ENCODE peak calls at places on chromosomes 1 and 21, in four cellular contexts. One of them, this sample, is unnamed.

GRCh38 chr21:42532466-42533181 is 19.0 kb downstream of the SLC37A1 start:
- DNase-seq in K562: no peak
- DNase-seq in HepG2: no peak
- DNase-seq in GM12878: no peak
- DNase-seq in this sample: no peak

GRCh38 chr1:24535021-24535424 is 20.9 kb upstream of the NCMAP start:
- DNase-seq in HepG2: no peak
- DNase-seq in K562: no peak
- DNase-seq in GM12878: no peak
- DNase-seq in this sample: no peak

GRCh38 chr1:67773462-67773861 is 59.8 kb downstream of the GNG12 start:
- DNase-seq in HepG2: no peak
- DNase-seq in K562: no peak
- DNase-seq in GM12878: no peak
- DNase-seq in this sample: no peak

GRCh38 chr1:185939142-185939541 is 205.0 kb downstream of the HMCN1 start:
- DNase-seq in K562: no peak
- DNase-seq in HepG2: no peak
- DNase-seq in GM12878: no peak
- DNase-seq in this sample: no peak

GRCh38 chr1:86062458-86062857 is 94.1 kb downstream of the COL24A1 start:
- DNase-seq in K562: no peak
- DNase-seq in HepG2: no peak
- DNase-seq in GM12878: no peak
- DNase-seq in this sample: no peak

GRCh38 chr1:38329644-38330043 is 283.1 kb upstream of the POU3F1 start:
- DNase-seq in K562: no peak
- DNase-seq in HepG2: no peak
- DNase-seq in GM12878: no peak
- DNase-seq in this sample: no peak

GRCh38 chr1:66339944-66340343 is 194.0 kb upstream of the SGIP1 start:
- DNase-seq in HepG2: no peak
- DNase-seq in GM12878: no peak
- DNase-seq in K562: no peak
- DNase-seq in this sample: no peak

GRCh38 chr21:44773291-44773932 is 28.2 kb downstream of the UBE2G2 start:
- DNase-seq in K562: no peak
- DNase-seq in HepG2: no peak
- DNase-seq in GM12878: no peak
- DNase-seq in this sample: peak; percentile 49

GRCh38 chr1:220788146-220788545 is 1.4 kb downstream of the MTARC1 start:
- DNase-seq in K562: no peak
- DNase-seq in GM12878: no peak
- DNase-seq in HepG2: peak; percentile 21
- DNase-seq in this sample: no peak

DNA sequence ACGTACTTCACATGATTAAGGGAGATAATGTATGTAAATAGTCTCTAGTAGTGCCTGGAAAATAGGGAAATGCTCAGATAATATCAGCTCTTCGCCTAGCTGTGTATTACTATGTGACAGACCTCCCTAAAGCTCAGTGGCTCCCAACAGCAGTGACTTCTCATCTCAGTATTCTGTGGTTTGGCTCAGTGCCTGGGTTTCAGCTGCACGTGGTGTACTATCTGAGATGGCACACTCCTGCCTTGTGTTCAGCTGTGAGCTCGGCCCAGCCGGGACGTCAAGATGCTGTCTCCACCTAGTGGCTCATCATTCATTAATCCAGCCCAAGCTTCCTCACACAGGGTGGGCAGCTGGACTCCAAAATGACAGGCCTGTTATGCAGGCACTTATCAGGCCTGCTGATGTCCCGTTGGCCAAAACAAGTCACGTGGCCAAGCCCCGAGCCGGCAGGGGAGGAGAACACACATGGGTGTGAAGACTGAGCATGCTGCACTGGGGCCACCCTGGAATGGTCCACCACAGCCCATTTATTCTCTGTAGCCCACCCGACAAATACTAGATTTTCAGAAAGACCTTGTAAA is 17.8 kb downstream of the SLFNL1 start:
- DNase-seq in HepG2: peak; percentile 87
- DNase-seq in K562: peak; percentile 89
- DNase-seq in GM12878: peak; percentile 95
- DNase-seq in this sample: peak; percentile 86
- TF ChIP-seq CTCF in HepG2: peak; percentile 59
- TF ChIP-seq CTCF in K562: peak; percentile 92
- TF ChIP-seq CTCF in GM12878: peak; percentile 77
- TF ChIP-seq CTCF in this sample: peak; percentile 72

GRCh38 chr1:70717656-70718055 is 306.6 kb downstream of the CTH start:
- DNase-seq in GM12878: no peak
- DNase-seq in HepG2: no peak
- DNase-seq in K562: no peak
- DNase-seq in this sample: no peak

GRCh38 chr1:70717211-70717610 is 306.1 kb downstream of the CTH start:
- DNase-seq in HepG2: no peak
- DNase-seq in GM12878: no peak
- DNase-seq in K562: no peak
- DNase-seq in this sample: no peak

GRCh38 chr1:70719164-70719563 is 308.1 kb downstream of the CTH start:
- DNase-seq in HepG2: no peak
- DNase-seq in K562: no peak
- DNase-seq in GM12878: no peak
- DNase-seq in this sample: no peak

GRCh38 chr1:70718086-70718630 is 307.1 kb downstream of the CTH start:
- DNase-seq in HepG2: no peak
- DNase-seq in GM12878: no peak
- DNase-seq in K562: no peak
- DNase-seq in this sample: no peak

GRCh38 chr1:70714149-70714548 is 303.1 kb downstream of the CTH start:
- DNase-seq in HepG2: no peak
- DNase-seq in GM12878: no peak
- DNase-seq in K562: no peak
- DNase-seq in this sample: no peak
- TF ChIP-seq NFIC in HepG2: no peak
- TF ChIP-seq NFIC in GM12878: no peak
- TF ChIP-seq NFIC in K562: no peak
- TF ChIP-seq NFIC in this sample: no peak

GRCh38 chr1:1001631-1002300 is 1.9 kb upstream of the HES4 start:
- DNase-seq in GM12878: no peak
- DNase-seq in K562: peak; percentile 86
- DNase-seq in HepG2: peak; percentile 62
- DNase-seq in this sample: peak; percentile 94
- TF ChIP-seq FOXM1 in GM12878: no peak
- TF ChIP-seq FOXM1 in K562: peak; percentile 16
- TF ChIP-seq FOXM1 in HepG2: no peak
- TF ChIP-seq FOXM1 in this sample: no peak

GRCh38 chr21:40555129-40555528 is 291.8 kb downstream of the DSCAM start:
- DNase-seq in HepG2: no peak
- DNase-seq in GM12878: no peak
- DNase-seq in K562: no peak
- DNase-seq in this sample: peak; percentile 33
- TF ChIP-seq CTCF in HepG2: no peak
- TF ChIP-seq CTCF in GM12878: no peak
- TF ChIP-seq CTCF in K562: no peak
- TF ChIP-seq CTCF in this sample: no peak

GRCh38 chr1:21935891-21936365 is 1.2 kb downstream of the HSPG2 start:
- DNase-seq in GM12878: no peak
- DNase-seq in K562: peak; percentile 57
- DNase-seq in HepG2: no peak
- DNase-seq in this sample: no peak

GRCh38 chr1:21935393-21935804 is 1.7 kb downstream of the HSPG2 start:
- DNase-seq in K562: no peak
- DNase-seq in HepG2: peak; percentile 81
- DNase-seq in GM12878: no peak
- DNase-seq in this sample: no peak

GRCh38 chr1:21931171-21932093 is 5.7 kb downstream of the HSPG2 start:
- DNase-seq in K562: peak; percentile 44
- DNase-seq in GM12878: no peak
- DNase-seq in HepG2: peak; percentile 91
- DNase-seq in this sample: no peak

GRCh38 chr1:21932127-21932526 is 5.0 kb downstream of the HSPG2 start:
- DNase-seq in HepG2: no peak
- DNase-seq in GM12878: no peak
- DNase-seq in K562: no peak
- DNase-seq in this sample: no peak

GRCh38 chr1:21933397-21934248 is 3.5 kb downstream of the HSPG2 start:
- DNase-seq in K562: no peak
- DNase-seq in GM12878: no peak
- DNase-seq in HepG2: no peak
- DNase-seq in this sample: no peak
- TF ChIP-seq NFIC in K562: no peak
- TF ChIP-seq NFIC in GM12878: no peak
- TF ChIP-seq NFIC in HepG2: no peak
- TF ChIP-seq NFIC in this sample: no peak

DNA sequence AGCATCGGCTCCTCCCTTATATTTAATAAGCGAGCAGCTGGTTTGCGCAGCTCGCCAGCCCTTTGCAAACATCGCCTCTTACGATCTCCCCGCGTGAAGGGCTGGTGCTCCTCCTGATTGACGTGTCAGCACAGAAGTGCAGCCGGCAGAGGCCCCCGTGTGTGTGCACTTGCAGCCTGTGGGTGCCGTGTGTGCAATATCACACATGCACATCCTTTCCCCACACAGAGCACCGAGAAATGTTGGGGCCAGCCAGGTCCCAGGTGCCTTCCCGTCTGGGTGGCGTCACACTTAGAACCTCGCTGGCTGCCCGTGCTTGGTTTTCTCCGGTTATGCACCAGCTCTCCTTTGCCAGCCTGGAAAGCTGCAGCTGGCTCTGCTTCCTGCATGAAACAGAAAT is 126.6 kb upstream of the AJAP1 start:
- DNase-seq in HepG2: no peak
- DNase-seq in K562: no peak
- DNase-seq in GM12878: no peak
- DNase-seq in this sample: no peak
- TF ChIP-seq FOXM1 in HepG2: no peak
- TF ChIP-seq FOXM1 in K562: no peak
- TF ChIP-seq FOXM1 in GM12878: no peak
- TF ChIP-seq FOXM1 in this sample: no peak

GRCh38 chr1:40092811-40093617 is 4.0 kb downstream of the PPT1 start:
- DNase-seq in K562: no peak
- DNase-seq in GM12878: no peak
- DNase-seq in HepG2: no peak
- DNase-seq in this sample: no peak

GRCh38 chr1:40092241-40092640 is 4.8 kb downstream of the PPT1 start:
- DNase-seq in GM12878: no peak
- DNase-seq in HepG2: no peak
- DNase-seq in K562: no peak
- DNase-seq in this sample: no peak

GRCh38 chr1:40094481-40095110 is 2.5 kb downstream of the PPT1 start:
- DNase-seq in GM12878: no peak
- DNase-seq in HepG2: no peak
- DNase-seq in K562: no peak
- DNase-seq in this sample: no peak

GRCh38 chr1:40096646-40096976 is 441 bp downstream of the PPT1 start:
- DNase-seq in GM12878: peak; percentile 13
- DNase-seq in HepG2: no peak
- DNase-seq in K562: no peak
- DNase-seq in this sample: no peak

GRCh38 chr1:40096977-40097782 is at the start of gene PPT1:
- DNase-seq in HepG2: peak; percentile 56
- DNase-seq in GM12878: peak; percentile 7
- DNase-seq in K562: peak; percentile 91
- DNase-seq in this sample: peak; percentile 90
- TF ChIP-seq CTCF in HepG2: peak; percentile 18
- TF ChIP-seq CTCF in GM12878: peak; percentile 7
- TF ChIP-seq CTCF in K562: peak; percentile 24
- TF ChIP-seq CTCF in this sample: peak; percentile 35

DNA sequence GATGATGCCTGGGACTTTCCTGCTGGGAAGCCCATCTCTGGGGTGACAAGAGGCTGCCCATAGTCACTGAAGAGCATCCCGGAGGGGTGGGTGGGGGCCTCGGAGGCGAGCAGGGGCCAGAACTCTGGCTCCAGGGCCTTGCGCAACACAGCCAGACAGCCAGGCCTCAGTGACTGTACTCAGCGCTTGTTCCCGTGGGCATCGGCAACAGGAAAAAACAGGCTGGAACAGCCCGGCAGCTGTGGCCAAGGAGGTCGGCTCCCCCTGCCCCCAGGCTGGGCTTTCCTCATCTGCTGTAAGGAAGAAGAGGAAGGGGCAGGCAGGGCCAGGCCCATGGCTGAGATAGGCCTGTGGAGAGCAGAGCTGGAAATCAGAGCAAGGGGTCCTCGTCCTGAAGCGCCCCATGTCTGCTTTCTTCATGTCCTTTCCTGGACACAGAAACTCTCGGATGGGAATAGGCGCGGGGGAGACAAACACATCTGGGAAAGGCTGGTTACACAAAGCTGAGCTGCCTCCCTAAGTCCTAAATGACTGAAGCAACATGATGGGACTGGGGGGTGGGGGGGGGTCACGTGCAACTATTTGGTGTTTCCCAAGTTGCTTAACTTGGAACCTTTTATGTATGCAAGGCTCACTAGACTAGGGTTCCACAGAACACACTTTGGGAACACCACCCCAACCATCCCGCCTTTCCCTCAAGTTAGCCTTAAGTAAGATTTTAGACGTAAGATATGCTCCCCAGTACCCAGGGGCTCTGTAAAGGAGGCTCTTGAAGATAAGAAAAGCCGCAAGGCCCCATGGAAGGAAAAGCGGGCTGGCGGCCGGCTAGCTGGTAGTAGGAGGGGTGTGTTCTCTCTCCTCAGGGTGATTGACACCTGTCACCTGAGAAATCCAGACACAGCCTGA is 30.7 kb downstream of the HSPG2 start:
- DNase-seq in GM12878: no peak
- DNase-seq in HepG2: no peak
- DNase-seq in K562: peak; percentile 86
- DNase-seq in this sample: no peak
- TF ChIP-seq NFIC in GM12878: no peak
- TF ChIP-seq NFIC in HepG2: no peak
- TF ChIP-seq NFIC in K562: peak; percentile 61
- TF ChIP-seq NFIC in this sample: no peak

GRCh38 chr1:192489046-192489445 is 86.5 kb upstream of the RGS1 start:
- DNase-seq in GM12878: no peak
- DNase-seq in HepG2: no peak
- DNase-seq in K562: no peak
- DNase-seq in this sample: peak; percentile 63
- TF ChIP-seq FOXM1 in GM12878: no peak
- TF ChIP-seq FOXM1 in HepG2: no peak
- TF ChIP-seq FOXM1 in K562: no peak
- TF ChIP-seq FOXM1 in this sample: peak; percentile 49